ENCODE peak calls at places on chromosomes 12 and 14, in four cellular contexts. U, F, D and T are unnamed samples.

GRCh38 chr12:5524769-5525436 is 93.0 kb downstream of the NTF3 start:
- DNase-seq in U (no peak), F (no peak), D (no peak), T (no peak)

GRCh38 chr14:69963966-69964365 is 84.8 kb downstream of the SMOC1 start:
- DNase-seq in U (no peak), F (no peak), D (no peak), T (no peak)

GRCh38 chr12:62576503-62576902 is 109.9 kb downstream of the MON2 start:
- DNase-seq in U (no peak), F (no peak), D (no peak), T (no peak)

GRCh38 chr12:93664573-93665138 is 12.5 kb upstream of the CRADD start:
- DNase-seq in U (no peak), F (peak; percentile 38), D (no peak), T (peak; percentile 11)

GRCh38 chr14:32896979-32897723 is 41.5 kb upstream of the NPAS3 start:
- DNase-seq in U (no peak), F (peak; percentile 48), D (no peak), T (peak; percentile 24)

GRCh38 chr14:54488318-54488645 is 498 bp downstream of the GMFB start:
- DNase-seq in U (no peak), F (no peak), D (no peak), T (no peak)

GRCh38 chr14:73750161-73750901 is 36.1 kb upstream of the PNMA1 start:
- DNase-seq in U (no peak), F (no peak), D (no peak), T (no peak)

GRCh38 chr14:91126761-91127160 is 12.9 kb downstream of the DGLUCY start:
- DNase-seq in U (no peak), F (no peak), D (no peak), T (no peak)

GRCh38 chr14:61051046-61051445 is 70.0 kb downstream of the SLC38A6 start:
- DNase-seq in U (peak; percentile 42), F (no peak), D (no peak), T (no peak)

GRCh38 chr12:14207946-14208612 is 157.4 kb upstream of the ATF7IP start:
- DNase-seq in U (no peak), F (no peak), D (no peak), T (no peak)

GRCh38 chr14:102901633-102902032 is 20.8 kb upstream of the AMN start:
- DNase-seq in U (no peak), F (no peak), D (no peak), T (no peak)

GRCh38 chr12:116982721-116983502 is 72.2 kb downstream of the FBXW8 start:
- DNase-seq in U (no peak), F (peak; percentile 95), D (no peak), T (peak; percentile 82)

GRCh38 chr14:91891721-91892220 is 24.4 kb upstream of the TC2N start:
- DNase-seq in U (no peak), F (peak; percentile 11), D (no peak), T (peak; percentile 45)

GRCh38 chr12:68529869-68530268 is 80.8 kb upstream of the RAP1B start:
- DNase-seq in U (no peak), F (no peak), D (no peak), T (no peak)

GRCh38 chr14:104184911-104185499 is 46.6 kb downstream of the KIF26A start:
- DNase-seq in U (peak; percentile 76), F (no peak), D (no peak), T (no peak)

GRCh38 chr12:96094201-96094600 is 58.8 kb upstream of the LTA4H start:
- DNase-seq in U (peak; percentile 23), F (peak; percentile 10), D (no peak), T (no peak)

GRCh38 chr12:130872179-130873096 is 572 bp downstream of the RAN start:
- DNase-seq in U (peak; percentile 44), F (peak; percentile 45), D (no peak), T (peak; percentile 46)

GRCh38 chr14:36976571-36977023 is 195.8 kb downstream of the SLC25A21 start:
- DNase-seq in U (no peak), F (peak; percentile 65), D (no peak), T (peak; percentile 19)

GRCh38 chr12:67344979-67345710 is 76.0 kb downstream of the CAND1 start:
- DNase-seq in U (no peak), F (no peak), D (no peak), T (no peak)

GRCh38 chr12:59191372-59191771 is 271.1 kb upstream of the LRIG3 start:
- DNase-seq in U (no peak), F (no peak), D (no peak), T (no peak)

GRCh38 chr12:52298677-52299076 is 7.3 kb upstream of the KRT81 start:
- DNase-seq in U (no peak), F (no peak), D (no peak), T (no peak)

GRCh38 chr14:81765654-81766275 is 232.1 kb upstream of the SEL1L start:
- DNase-seq in U (no peak), F (no peak), D (no peak), T (no peak)

GRCh38 chr12:22163594-22163993 is 117.6 kb downstream of the CMAS start:
- DNase-seq in U (no peak), F (no peak), D (no peak), T (no peak)

GRCh38 chr14:64721899-64722298 is 17.7 kb downstream of the PLEKHG3 start:
- DNase-seq in U (no peak), F (no peak), D (no peak), T (no peak)

GRCh38 chr14:52314521-52315354 is 626 bp downstream of the PTGER2 start:
- DNase-seq in U (peak; percentile 34), F (peak; percentile 30), D (peak; percentile 41), T (peak; percentile 29)

GRCh38 chr12:103858953-103859601 is 18.0 kb upstream of the NT5DC3 start:
- DNase-seq in U (peak; percentile 34), F (peak; percentile 98), D (no peak), T (peak; percentile 94)

GRCh38 chr12:120980800-120981368 is 2.5 kb downstream of the HNF1A start:
- DNase-seq in U (no peak), F (no peak), D (no peak), T (no peak)

GRCh38 chr14:92277031-92277430 is 45.9 kb upstream of the SLC24A4 start:
- DNase-seq in U (no peak), F (no peak), D (no peak), T (no peak)

GRCh38 chr12:98399532-98399931 is 115.9 kb upstream of the TMPO start:
- DNase-seq in U (no peak), F (peak; percentile 81), D (peak; percentile 28), T (peak; percentile 65)

GRCh38 chr14:95683793-95684192 is 2.4 kb upstream of the TCL1B start:
- DNase-seq in U (no peak), F (peak; percentile 12), D (peak; percentile 8), T (no peak)

GRCh38 chr14:101242442-101243385 is 318.6 kb upstream of the DIO3 start:
- DNase-seq in U (no peak), F (no peak), D (no peak), T (no peak)

GRCh38 chr14:52227559-52228222 is 39.8 kb upstream of the PTGDR start:
- DNase-seq in U (no peak), F (no peak), D (no peak), T (no peak)

GRCh38 chr14:104656014-104656714 is 33.3 kb upstream of the INF2 start:
- DNase-seq in U (no peak), F (peak; percentile 13), D (no peak), T (no peak)

GRCh38 chr12:80659512-80660094 is 47.8 kb upstream of the MYF6 start:
- DNase-seq in U (no peak), F (no peak), D (no peak), T (no peak)

GRCh38 chr12:112843272-112843671 is 51.7 kb downstream of the RPH3A start:
- DNase-seq in U (no peak), F (peak; percentile 48), D (no peak), T (no peak)

GRCh38 chr12:17928708-17929366 is 161.2 kb downstream of the RERGL start:
- DNase-seq in U (no peak), F (peak; percentile 21), D (no peak), T (no peak)

GRCh38 chr14:84646791-84647500 is 883.0 kb upstream of the FLRT2 start:
- DNase-seq in U (no peak), F (no peak), D (no peak), T (no peak)

GRCh38 chr14:22536853-22537338 is 52.1 kb downstream of the DAD1 start:
- DNase-seq in U (peak; percentile 81), F (peak; percentile 97), D (peak; percentile 54), T (peak; percentile 95)

GRCh38 chr12:18446245-18446644 is 184.9 kb downstream of the PIK3C2G start:
- DNase-seq in U (no peak), F (no peak), D (no peak), T (no peak)